ENCODE peak calls at places on chromosomes 12 and 14, in ten cellular contexts. One of them, this sample, is unnamed.

GRCh38 chr14:91308337-91308736 is 63.8 kb upstream of the GPR68 start:
- DNase-seq in neural progenitor cell: no peak
- DNase-seq in ovary: no peak
- DNase-seq in A549: no peak
- DNase-seq in thoracic aorta: no peak
- DNase-seq in mammary epithelial cell: no peak
- DNase-seq in kidney: peak; percentile 22
- DNase-seq in fibroblast of lung: no peak
- DNase-seq in stomach: no peak
- DNase-seq in mucosa of descending colon: no peak
- DNase-seq in this sample: no peak

GRCh38 chr12:92206596-92206995 is 61.0 kb upstream of the BTG1 start:
- DNase-seq in mammary epithelial cell: no peak
- DNase-seq in neural progenitor cell: no peak
- DNase-seq in A549: no peak
- DNase-seq in mucosa of descending colon: no peak
- DNase-seq in stomach: no peak
- DNase-seq in kidney: no peak
- DNase-seq in fibroblast of lung: no peak
- DNase-seq in ovary: no peak
- DNase-seq in thoracic aorta: no peak
- DNase-seq in this sample: no peak

GRCh38 chr12:59446156-59446555 is 149.7 kb upstream of the SLC16A7 start:
- DNase-seq in thoracic aorta: no peak
- DNase-seq in A549: no peak
- DNase-seq in kidney: no peak
- DNase-seq in ovary: no peak
- DNase-seq in neural progenitor cell: no peak
- DNase-seq in stomach: no peak
- DNase-seq in mucosa of descending colon: no peak
- DNase-seq in fibroblast of lung: no peak
- DNase-seq in mammary epithelial cell: no peak
- DNase-seq in this sample: no peak

GRCh38 chr14:92945959-92946846 is 23.3 kb downstream of the CHGA start:
- DNase-seq in kidney: peak; percentile 96
- DNase-seq in ovary: peak; percentile 41
- DNase-seq in stomach: peak; percentile 91
- DNase-seq in mucosa of descending colon: peak; percentile 93
- DNase-seq in neural progenitor cell: no peak
- DNase-seq in mammary epithelial cell: peak; percentile 48
- DNase-seq in fibroblast of lung: peak; percentile 57
- DNase-seq in thoracic aorta: no peak
- DNase-seq in A549: peak; percentile 91
- DNase-seq in this sample: peak; percentile 88

GRCh38 chr14:96091941-96092411 is 52.8 kb downstream of the C14orf132 start:
- DNase-seq in ovary: peak; percentile 5
- DNase-seq in kidney: no peak
- DNase-seq in A549: no peak
- DNase-seq in mucosa of descending colon: no peak
- DNase-seq in neural progenitor cell: no peak
- DNase-seq in stomach: no peak
- DNase-seq in mammary epithelial cell: no peak
- DNase-seq in thoracic aorta: no peak
- DNase-seq in fibroblast of lung: no peak
- DNase-seq in this sample: no peak

GRCh38 chr14:103444837-103445524 is 59.8 kb downstream of the MARK3 start:
- DNase-seq in ovary: no peak
- DNase-seq in neural progenitor cell: no peak
- DNase-seq in A549: peak; percentile 29
- DNase-seq in stomach: no peak
- DNase-seq in fibroblast of lung: peak; percentile 21
- DNase-seq in mammary epithelial cell: no peak
- DNase-seq in mucosa of descending colon: no peak
- DNase-seq in kidney: no peak
- DNase-seq in thoracic aorta: no peak
- DNase-seq in this sample: no peak

GRCh38 chr14:95418858-95419257 is 97.6 kb downstream of the SYNE3 start:
- DNase-seq in mammary epithelial cell: no peak
- DNase-seq in A549: no peak
- DNase-seq in thoracic aorta: no peak
- DNase-seq in kidney: no peak
- DNase-seq in mucosa of descending colon: no peak
- DNase-seq in neural progenitor cell: no peak
- DNase-seq in stomach: no peak
- DNase-seq in ovary: no peak
- DNase-seq in fibroblast of lung: no peak
- DNase-seq in this sample: no peak

GRCh38 chr12:124683330-124683662 is 115.9 kb upstream of the NCOR2 start:
- DNase-seq in neural progenitor cell: peak; percentile 47
- DNase-seq in thoracic aorta: no peak
- DNase-seq in mammary epithelial cell: peak; percentile 59
- DNase-seq in fibroblast of lung: no peak
- DNase-seq in ovary: no peak
- DNase-seq in mucosa of descending colon: no peak
- DNase-seq in A549: peak; percentile 87
- DNase-seq in stomach: peak; percentile 72
- DNase-seq in kidney: peak; percentile 61
- DNase-seq in this sample: no peak

GRCh38 chr12:52789637-52790426 is 6.1 kb downstream of the KRT3 start:
- DNase-seq in stomach: peak; percentile 39
- DNase-seq in neural progenitor cell: no peak
- DNase-seq in thoracic aorta: no peak
- DNase-seq in mucosa of descending colon: peak; percentile 50
- DNase-seq in A549: no peak
- DNase-seq in ovary: no peak
- DNase-seq in kidney: peak; percentile 74
- DNase-seq in fibroblast of lung: no peak
- DNase-seq in mammary epithelial cell: no peak
- DNase-seq in this sample: no peak

GRCh38 chr12:47039079-47039478 is 40.3 kb upstream of the PCED1B start:
- DNase-seq in stomach: no peak
- DNase-seq in kidney: no peak
- DNase-seq in mucosa of descending colon: no peak
- DNase-seq in thoracic aorta: no peak
- DNase-seq in mammary epithelial cell: no peak
- DNase-seq in A549: peak; percentile 41
- DNase-seq in fibroblast of lung: no peak
- DNase-seq in neural progenitor cell: no peak
- DNase-seq in ovary: no peak
- DNase-seq in this sample: no peak

GRCh38 chr12:78316656-78317055 is 486.0 kb downstream of the NAV3 start:
- DNase-seq in kidney: no peak
- DNase-seq in A549: no peak
- DNase-seq in thoracic aorta: no peak
- DNase-seq in neural progenitor cell: no peak
- DNase-seq in mucosa of descending colon: no peak
- DNase-seq in fibroblast of lung: no peak
- DNase-seq in mammary epithelial cell: no peak
- DNase-seq in ovary: no peak
- DNase-seq in stomach: no peak
- DNase-seq in this sample: no peak

GRCh38 chr14:95901014-95901413 is 24.4 kb downstream of the TUNAR start:
- DNase-seq in mammary epithelial cell: no peak
- DNase-seq in A549: no peak
- DNase-seq in ovary: no peak
- DNase-seq in fibroblast of lung: no peak
- DNase-seq in mucosa of descending colon: no peak
- DNase-seq in kidney: no peak
- DNase-seq in neural progenitor cell: no peak
- DNase-seq in thoracic aorta: no peak
- DNase-seq in stomach: no peak
- DNase-seq in this sample: no peak

GRCh38 chr12:113152835-113153814 is 3.6 kb downstream of the CFAP73 start:
- DNase-seq in stomach: peak; percentile 75
- DNase-seq in mucosa of descending colon: peak; percentile 80
- DNase-seq in ovary: no peak
- DNase-seq in thoracic aorta: no peak
- DNase-seq in mammary epithelial cell: peak; percentile 79
- DNase-seq in neural progenitor cell: peak; percentile 87
- DNase-seq in kidney: peak; percentile 90
- DNase-seq in fibroblast of lung: peak; percentile 70
- DNase-seq in A549: peak; percentile 90
- DNase-seq in this sample: peak; percentile 78

GRCh38 chr14:99726538-99727095 is 42.5 kb downstream of the CYP46A1 start:
- DNase-seq in mammary epithelial cell: no peak
- DNase-seq in kidney: peak; percentile 64
- DNase-seq in A549: no peak
- DNase-seq in neural progenitor cell: no peak
- DNase-seq in ovary: no peak
- DNase-seq in thoracic aorta: no peak
- DNase-seq in fibroblast of lung: no peak
- DNase-seq in stomach: peak; percentile 14
- DNase-seq in mucosa of descending colon: no peak
- DNase-seq in this sample: peak; percentile 50

GRCh38 chr14:99722741-99723140 is 38.6 kb downstream of the CYP46A1 start:
- DNase-seq in fibroblast of lung: no peak
- DNase-seq in mucosa of descending colon: no peak
- DNase-seq in ovary: no peak
- DNase-seq in mammary epithelial cell: no peak
- DNase-seq in thoracic aorta: no peak
- DNase-seq in A549: no peak
- DNase-seq in kidney: no peak
- DNase-seq in stomach: no peak
- DNase-seq in neural progenitor cell: no peak
- DNase-seq in this sample: peak; percentile 1

GRCh38 chr14:99725774-99726537 is 41.9 kb downstream of the CYP46A1 start:
- DNase-seq in neural progenitor cell: no peak
- DNase-seq in mucosa of descending colon: no peak
- DNase-seq in mammary epithelial cell: no peak
- DNase-seq in ovary: no peak
- DNase-seq in A549: no peak
- DNase-seq in stomach: no peak
- DNase-seq in fibroblast of lung: no peak
- DNase-seq in kidney: peak; percentile 52
- DNase-seq in thoracic aorta: no peak
- DNase-seq in this sample: peak; percentile 31

GRCh38 chr14:99724939-99725773 is 41.1 kb downstream of the CYP46A1 start:
- DNase-seq in fibroblast of lung: no peak
- DNase-seq in ovary: no peak
- DNase-seq in mammary epithelial cell: no peak
- DNase-seq in stomach: no peak
- DNase-seq in mucosa of descending colon: no peak
- DNase-seq in kidney: peak; percentile 23
- DNase-seq in thoracic aorta: no peak
- DNase-seq in A549: no peak
- DNase-seq in neural progenitor cell: no peak
- DNase-seq in this sample: peak; percentile 54

DNA sequence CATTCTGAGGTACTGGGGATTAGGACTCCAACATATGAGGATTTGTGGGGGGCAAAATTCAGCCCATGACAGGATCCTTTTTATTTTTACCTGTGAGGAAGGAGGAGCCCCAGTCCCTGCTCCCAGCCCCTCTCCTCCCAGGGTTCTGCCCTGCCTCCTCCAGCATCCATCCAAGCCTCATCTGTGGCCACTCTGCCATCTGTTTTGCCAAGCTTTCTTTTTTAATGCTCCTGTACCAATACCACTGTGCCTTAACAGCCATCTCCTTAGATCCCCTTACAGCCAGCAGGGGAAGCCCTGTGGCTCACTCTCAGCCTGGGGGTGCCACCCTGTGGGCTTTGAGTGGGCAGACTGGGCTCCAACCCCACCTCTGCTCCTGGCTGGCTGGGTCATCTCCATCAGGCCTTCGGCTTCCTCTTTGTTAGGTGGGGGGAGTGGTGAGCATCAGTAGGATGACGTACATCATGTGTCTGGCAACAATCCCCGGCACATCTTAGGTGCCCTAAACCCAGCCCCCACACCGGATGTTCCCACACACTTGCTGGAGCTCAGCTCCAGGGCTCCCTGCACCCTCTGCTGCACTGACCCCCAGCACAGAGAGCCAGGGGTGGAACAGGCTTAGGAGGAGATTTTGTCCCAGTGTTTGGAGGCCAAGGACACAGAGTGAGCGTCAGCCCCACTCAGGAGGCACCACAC is 40.2 kb downstream of the CYP46A1 start:
- DNase-seq in ovary: no peak
- DNase-seq in stomach: no peak
- DNase-seq in neural progenitor cell: no peak
- DNase-seq in mammary epithelial cell: no peak
- DNase-seq in mucosa of descending colon: no peak
- DNase-seq in thoracic aorta: no peak
- DNase-seq in A549: no peak
- DNase-seq in fibroblast of lung: no peak
- DNase-seq in kidney: peak; percentile 18
- DNase-seq in this sample: no peak
- TF ChIP-seq CTCF in ovary: no peak
- TF ChIP-seq CTCF in stomach: no peak
- TF ChIP-seq CTCF in neural progenitor cell: no peak
- TF ChIP-seq CTCF in mammary epithelial cell: no peak
- TF ChIP-seq CTCF in mucosa of descending colon: no peak
- TF ChIP-seq CTCF in thoracic aorta: no peak
- TF ChIP-seq CTCF in A549: no peak
- TF ChIP-seq CTCF in fibroblast of lung: no peak
- TF ChIP-seq CTCF in kidney: no peak
- TF ChIP-seq CTCF in this sample: no peak

GRCh38 chr14:81474156-81474492 is 59.5 kb downstream of the SEL1L start:
- DNase-seq in thoracic aorta: no peak
- DNase-seq in mammary epithelial cell: no peak
- DNase-seq in mucosa of descending colon: no peak
- DNase-seq in neural progenitor cell: no peak
- DNase-seq in fibroblast of lung: no peak
- DNase-seq in A549: no peak
- DNase-seq in ovary: no peak
- DNase-seq in kidney: no peak
- DNase-seq in stomach: no peak
- DNase-seq in this sample: no peak
- H3K4me3 ChIP-seq in thoracic aorta: no peak overlapping the region
- H3K4me3 ChIP-seq in mammary epithelial cell: no peak overlapping the region
- H3K4me3 ChIP-seq in mucosa of descending colon: no peak overlapping the region
- H3K4me3 ChIP-seq in neural progenitor cell: no peak overlapping the region
- H3K4me3 ChIP-seq in fibroblast of lung: no peak overlapping the region
- H3K4me3 ChIP-seq in A549: no peak overlapping the region
- H3K4me3 ChIP-seq in ovary: no peak overlapping the region
- H3K4me3 ChIP-seq in kidney: peak overlapping the region; percentile 30
- H3K4me3 ChIP-seq in stomach: no peak overlapping the region
- H3K4me3 ChIP-seq in this sample: no peak overlapping the region

DNA sequence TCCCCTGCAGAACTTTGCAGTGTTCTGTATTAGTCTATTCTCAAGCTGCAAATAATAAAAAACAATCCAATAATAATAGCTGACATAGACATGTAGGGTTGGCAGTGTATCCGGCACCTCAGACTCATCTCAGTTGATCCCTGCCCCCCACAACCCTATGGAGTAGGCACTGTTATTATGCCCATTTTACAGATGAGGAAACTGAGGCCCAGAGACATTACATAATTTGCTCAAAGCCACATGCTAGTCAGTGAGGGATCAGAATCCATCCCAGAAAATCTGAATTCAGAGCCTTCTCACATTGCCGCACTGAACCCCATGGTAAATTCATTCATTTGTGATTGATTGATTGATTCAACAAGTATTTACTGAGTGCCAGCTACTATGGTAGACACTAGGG is 226.6 kb upstream of the PWP1 start:
- DNase-seq in stomach: no peak
- DNase-seq in mucosa of descending colon: no peak
- DNase-seq in neural progenitor cell: no peak
- DNase-seq in A549: no peak
- DNase-seq in thoracic aorta: no peak
- DNase-seq in ovary: no peak
- DNase-seq in fibroblast of lung: no peak
- DNase-seq in mammary epithelial cell: no peak
- DNase-seq in kidney: no peak
- DNase-seq in this sample: no peak
- H3K4me1 ChIP-seq in stomach: peaks cover 5% of the 10 kb centered on the region
- H3K4me1 ChIP-seq in mucosa of descending colon: no peaks in the 10 kb centered on the region
- H3K4me1 ChIP-seq in neural progenitor cell: no peaks in the 10 kb centered on the region
- H3K4me1 ChIP-seq in A549: peaks cover 11% of the 10 kb centered on the region
- H3K4me1 ChIP-seq in thoracic aorta: no peaks in the 10 kb centered on the region
- H3K4me1 ChIP-seq in ovary: no peaks in the 10 kb centered on the region
- H3K4me1 ChIP-seq in fibroblast of lung: peaks cover 3% of the 10 kb centered on the region
- H3K4me1 ChIP-seq in mammary epithelial cell: peaks cover 22% of the 10 kb centered on the region
- H3K4me1 ChIP-seq in kidney: no peaks in the 10 kb centered on the region
- H3K4me1 ChIP-seq in this sample: no peaks in the 10 kb centered on the region

GRCh38 chr14:58884442-58884841 is 246.7 kb downstream of the DACT1 start:
- DNase-seq in mucosa of descending colon: no peak
- DNase-seq in thoracic aorta: no peak
- DNase-seq in mammary epithelial cell: no peak
- DNase-seq in stomach: no peak
- DNase-seq in kidney: no peak
- DNase-seq in fibroblast of lung: no peak
- DNase-seq in A549: peak; percentile 13
- DNase-seq in ovary: no peak
- DNase-seq in neural progenitor cell: no peak
- DNase-seq in this sample: no peak
- TF ChIP-seq CTCF in mucosa of descending colon: no peak
- TF ChIP-seq CTCF in thoracic aorta: no peak
- TF ChIP-seq CTCF in mammary epithelial cell: peak; percentile 20
- TF ChIP-seq CTCF in stomach: no peak
- TF ChIP-seq CTCF in kidney: no peak
- TF ChIP-seq CTCF in fibroblast of lung: no peak
- TF ChIP-seq CTCF in A549: peak; percentile 21
- TF ChIP-seq CTCF in ovary: no peak
- TF ChIP-seq CTCF in neural progenitor cell: peak; percentile 37
- TF ChIP-seq CTCF in this sample: peak; percentile 34